ENCODE peak calls at places on chromosomes 16 and 17, in five cellular contexts. F is prostate gland, I is lower lobe of right lung, V is colonic mucosa, L is ovary. N is an unnamed sample.

GRCh38 chr16:50266337-50267091 is at the start of gene ADCY7:
- DNase-seq in L (peak), I (peak), V (peak), F (no peak), N (peak)

GRCh38 chr16:58225965-58226602 is 28.2 kb upstream of the CSNK2A2 start:
- DNase-seq in I (no peak), F (no peak), L (no peak), V (no peak), N (no peak)

GRCh38 chr17:61353211-61353610 is 46.4 kb upstream of the TBX2 start:
- DNase-seq in F (no peak), L (no peak), I (no peak), V (no peak), N (no peak)

GRCh38 chr17:66524848-66525247 is 222.4 kb downstream of the PRKCA start:
- DNase-seq in I (no peak), F (no peak), V (no peak), L (no peak), N (no peak)

GRCh38 chr16:77807-78443 is at the start of gene MPG:
- DNase-seq in V (peak), F (peak), I (peak), L (peak), N (peak)

GRCh38 chr16:30551781-30552180 is 6.4 kb downstream of the ZNF764 start:
- DNase-seq in I (peak), F (no peak), V (no peak), L (no peak), N (peak)

GRCh38 chr16:58306327-58306726 is 11.5 kb upstream of the PRSS54 start:
- DNase-seq in F (no peak), L (no peak), V (peak), I (no peak), N (peak)

GRCh38 chr17:30433514-30433913 is 43.7 kb upstream of the GOSR1 start:
- DNase-seq in V (no peak), F (no peak), L (no peak), I (no peak), N (no peak)

GRCh38 chr17:73311428-73311780 is 397 bp downstream of the CDC42EP4 start:
- DNase-seq in L (peak), F (no peak), I (peak), V (peak), N (no peak)

GRCh38 chr17:2337152-2337810 is at the start of gene SGSM2:
- DNase-seq in V (peak), I (peak), L (peak), F (peak), N (peak)

GRCh38 chr16:88437367-88437964 is 15.6 kb upstream of the ZFPM1 start:
- DNase-seq in V (peak), I (peak), F (no peak), L (peak), N (peak)

GRCh38 chr17:39138416-39139136 is 12.9 kb downstream of the PLXDC1 start:
- DNase-seq in I (no peak), V (no peak), F (no peak), L (no peak), N (no peak)

GRCh38 chr16:26177438-26177837 is 485.7 kb downstream of the HS3ST4 start:
- DNase-seq in F (no peak), L (no peak), V (no peak), I (no peak), N (no peak)

GRCh38 chr16:20073203-20074088 is at the start of gene GPR139:
- DNase-seq in L (no peak), V (no peak), I (no peak), F (no peak), N (no peak)

GRCh38 chr17:28338056-28338768 is 2.7 kb downstream of the TNFAIP1 start:
- DNase-seq in V (no peak), I (no peak), F (no peak), L (no peak), N (no peak)

GRCh38 chr17:80789356-80789902 is 202.2 kb upstream of the CHMP6 start:
- DNase-seq in F (no peak), L (no peak), V (no peak), I (no peak), N (no peak)

GRCh38 chr17:76370261-76370993 is 14.0 kb upstream of the SPHK1 start:
- DNase-seq in V (no peak), L (no peak), I (peak), F (peak), N (peak)

GRCh38 chr17:44642861-44643260 is 13.4 kb upstream of the MEIOC start:
- DNase-seq in L (no peak), V (no peak), F (no peak), I (no peak), N (no peak)

GRCh38 chr17:58911741-58912343 is 156.2 kb downstream of the PPM1E start:
- DNase-seq in V (no peak), F (no peak), L (no peak), I (no peak), N (no peak)

GRCh38 chr17:40022961-40023541 is 7.8 kb downstream of the CSF3 start:
- DNase-seq in I (peak), L (no peak), V (peak), F (peak), N (no peak)

GRCh38 chr16:12461201-12461600 is 342.5 kb downstream of the CPPED1 start:
- DNase-seq in L (no peak), V (no peak), I (no peak), F (no peak), N (no peak)

GRCh38 chr17:18270046-18270850 is 9.8 kb downstream of the MIEF2 start:
- DNase-seq in I (no peak), F (no peak), V (no peak), L (no peak), N (no peak)

GRCh38 chr17:77451894-77452852 is 311.4 kb downstream of the SEC14L1 start:
- DNase-seq in I (no peak), V (peak), F (peak), L (peak), N (no peak)

GRCh38 chr17:64964796-64965195 is 45.5 kb upstream of the LRRC37A3 start:
- DNase-seq in I (no peak), L (no peak), F (no peak), V (no peak), N (no peak)

GRCh38 chr17:19018600-19018950 is 14.0 kb upstream of the FAM83G start:
- DNase-seq in L (no peak), F (no peak), V (no peak), I (peak), N (no peak)

GRCh38 chr16:20904507-20905079 is 4.0 kb downstream of the LYRM1 start:
- DNase-seq in V (no peak), L (no peak), I (no peak), F (peak), N (no peak)

GRCh38 chr17:80318166-80318565 is 57.5 kb downstream of the RNF213 start:
- DNase-seq in F (no peak), V (no peak), L (no peak), I (no peak), N (peak)

GRCh38 chr17:82022310-82022980 is at the start of gene CENPX:
- DNase-seq in I (no peak), V (no peak), F (no peak), L (no peak), N (no peak)

DNA sequence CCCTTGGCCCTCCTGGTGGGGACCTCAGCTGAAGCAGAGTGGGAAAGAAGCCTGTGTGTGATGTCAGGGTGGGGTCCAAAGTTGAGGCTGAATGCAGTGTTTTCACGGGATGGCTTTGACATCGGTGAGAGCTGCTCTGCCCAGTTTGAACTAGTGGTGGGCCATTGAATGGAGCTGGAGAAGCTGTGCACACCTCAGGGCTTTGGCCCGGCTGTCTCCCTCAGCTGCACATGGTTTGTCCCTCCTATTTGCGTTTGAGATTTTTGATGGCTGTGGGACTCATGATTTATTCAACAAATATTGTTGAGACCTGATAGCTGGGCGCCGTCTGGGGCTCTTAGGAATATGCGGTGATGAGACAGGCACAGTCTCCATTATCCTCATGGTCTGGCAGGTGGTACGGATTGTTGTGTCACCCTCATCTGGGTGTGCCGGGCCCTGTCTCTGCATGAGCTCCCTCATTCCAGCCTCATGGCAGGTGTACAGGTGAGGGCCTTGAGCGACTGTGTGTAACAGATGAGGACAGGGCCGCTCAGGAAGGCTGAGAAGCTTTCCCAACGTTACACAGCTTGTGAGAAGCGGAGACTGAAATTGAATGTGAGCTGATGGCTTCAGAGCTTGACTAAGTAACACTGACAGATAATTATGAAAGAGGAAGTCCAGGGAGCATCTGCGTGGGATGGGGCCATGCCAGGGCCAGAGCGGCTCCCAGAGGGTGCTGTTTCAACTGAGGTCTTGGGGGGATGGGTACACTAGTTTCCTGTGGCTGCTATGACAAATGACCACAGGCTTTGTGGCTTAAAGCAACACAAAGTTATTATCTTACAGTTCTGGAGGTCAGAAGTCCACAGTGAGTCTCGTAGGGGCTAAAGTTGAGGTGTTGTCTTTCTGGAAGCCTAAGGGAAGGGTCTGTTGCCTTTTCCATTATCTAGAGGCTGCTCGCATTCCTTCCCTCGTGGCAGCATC is 36.5 kb downstream of the CMIP start:
- DNase-seq in I (peak), V (peak), L (no peak), F (no peak), N (peak)
- TF ChIP-seq CTCF in I (peak), V (no peak), L (no peak), F (no peak), N (no peak)

GRCh38 chr17:68456529-68457167 is 648 bp downstream of the WIPI1 start:
- DNase-seq in I (peak), L (peak), F (peak), V (peak), N (peak)

GRCh38 chr17:68453991-68454665 is 3.2 kb downstream of the WIPI1 start:
- DNase-seq in V (no peak), I (no peak), L (no peak), F (no peak), N (no peak)

GRCh38 chr17:68457168-68457538 is at the start of gene WIPI1:
- DNase-seq in L (peak), V (peak), I (peak), F (peak), N (no peak)

GRCh38 chr17:68457539-68458259 is 403 bp upstream of the WIPI1 start:
- DNase-seq in L (peak), I (peak), F (peak), V (peak), N (peak)

DNA sequence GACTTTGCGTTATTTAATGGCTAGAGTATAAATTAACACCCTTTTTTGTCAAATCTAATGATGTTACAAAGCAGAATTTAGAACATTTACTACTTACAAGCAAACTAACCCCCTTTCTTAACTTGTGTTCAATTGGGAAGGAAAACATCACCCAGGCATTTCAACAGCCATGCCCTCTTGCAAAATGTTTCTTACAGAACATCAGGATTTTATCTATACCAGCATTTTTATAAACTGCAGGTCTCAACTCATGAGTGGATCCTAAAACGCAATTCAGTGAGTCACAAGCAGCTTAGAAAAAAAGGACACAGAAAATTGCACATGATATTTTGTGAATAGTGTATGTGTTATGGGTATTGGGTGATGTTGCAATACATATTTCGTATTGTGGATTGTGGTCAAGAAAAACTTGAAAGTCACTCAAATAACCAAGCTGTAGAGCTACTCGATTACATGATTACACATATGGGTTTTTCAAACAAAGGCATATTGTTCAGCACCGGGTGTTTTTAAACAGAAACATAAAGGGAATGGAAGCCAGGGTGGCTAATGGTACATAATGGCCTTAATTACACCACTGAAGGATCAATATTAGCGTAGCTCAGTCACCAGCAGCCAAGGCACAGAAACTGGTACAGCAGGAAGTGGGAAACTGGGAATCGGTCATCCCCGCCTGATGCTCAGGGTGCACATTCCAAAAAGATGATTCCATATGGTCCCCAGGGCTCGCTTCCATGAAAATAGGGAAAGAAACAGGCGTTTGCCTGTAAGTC is 1.4 kb downstream of the WIPI1 start:
- DNase-seq in I (no peak), V (no peak), F (peak), L (no peak), N (no peak)
- H3K4me3 ChIP-seq in I (peak), V (peak), F (peak), L (peak), N (peak)

GRCh38 chr17:68822752-68823289 is 132.4 kb downstream of the ABCA8 start:
- DNase-seq in L (no peak), F (no peak), V (no peak), I (no peak), N (no peak)

GRCh38 chr17:68820476-68820824 is 134.7 kb downstream of the ABCA8 start:
- DNase-seq in V (no peak), F (no peak), L (no peak), I (no peak), N (no peak)

GRCh38 chr17:68821860-68822693 is 133.1 kb downstream of the ABCA8 start:
- DNase-seq in F (no peak), L (no peak), I (no peak), V (no peak), N (no peak)

GRCh38 chr17:68820825-68821481 is 134.2 kb downstream of the ABCA8 start:
- DNase-seq in F (no peak), I (no peak), L (no peak), V (no peak), N (no peak)

DNA sequence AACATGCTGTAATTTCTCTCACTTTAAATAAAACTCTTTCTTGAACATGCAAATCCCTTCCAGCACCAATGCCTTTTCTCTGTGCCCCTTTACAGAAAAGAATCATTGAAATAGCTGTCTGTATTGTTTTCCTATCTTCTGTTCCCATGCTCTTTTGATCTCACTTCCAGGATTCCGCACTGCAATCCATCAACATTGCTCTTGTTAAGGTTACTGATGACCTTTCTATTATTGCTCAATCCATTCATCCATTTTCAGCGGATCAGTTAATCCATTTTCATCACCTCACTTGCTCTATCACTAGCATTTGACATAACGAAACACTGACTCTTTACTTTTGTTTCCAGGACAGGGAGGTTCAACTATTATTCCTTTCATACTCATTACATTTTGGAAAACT is 130.5 kb downstream of the ABCA8 start:
- DNase-seq in L (no peak), V (no peak), I (no peak), F (no peak), N (no peak)
- TF ChIP-seq CTCF in L (no peak), V (no peak), I (no peak), F (no peak), N (no peak)

DNA sequence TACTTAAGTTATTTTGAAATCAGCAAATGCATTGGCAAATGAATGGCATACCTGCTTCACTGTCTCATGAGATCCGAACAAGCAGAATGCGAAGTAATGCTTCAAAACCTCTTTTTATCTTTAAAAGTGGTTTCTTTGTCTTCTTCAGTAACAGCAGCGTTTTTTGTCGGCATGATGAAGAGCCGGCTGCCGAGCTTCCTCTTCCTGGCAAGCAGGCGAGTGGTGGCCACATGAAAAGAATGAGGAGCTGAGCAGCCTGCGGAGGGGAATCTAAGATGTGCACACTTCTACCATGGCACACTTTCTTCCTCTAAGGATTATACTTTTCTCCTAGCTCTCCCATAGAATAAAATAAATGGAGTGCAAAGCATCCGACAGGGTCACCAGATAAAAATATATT is 42.4 kb upstream of the AKTIP start:
- DNase-seq in V (no peak), F (no peak), L (no peak), I (no peak), N (no peak)
- H3K4me3 ChIP-seq in V (no peak), F (no peak), L (no peak), I (no peak), N (no peak)

DNA sequence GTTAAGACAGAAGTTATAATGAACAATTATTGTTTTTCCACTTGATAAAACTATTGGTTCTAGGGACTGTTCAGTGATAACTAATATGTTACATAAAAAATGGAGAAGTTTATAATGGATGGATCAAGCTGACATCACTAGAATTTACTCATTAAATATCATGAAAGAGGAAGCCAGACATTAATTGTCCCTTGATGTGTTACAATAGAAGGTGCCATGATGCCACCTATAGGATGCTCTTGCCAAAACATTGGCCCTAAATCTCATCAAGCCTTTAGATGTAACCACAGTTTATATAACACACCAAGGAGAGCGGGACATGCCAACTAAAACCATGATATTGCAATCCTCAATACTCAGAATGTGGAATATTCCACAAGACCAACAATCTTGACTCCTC is 147.9 kb upstream of the MON1B start:
- DNase-seq in I (no peak), F (no peak), V (no peak), L (no peak), N (no peak)
- TF ChIP-seq CTCF in I (no peak), F (no peak), V (no peak), L (no peak), N (no peak)

GRCh38 chr17:42684033-42684625 is 1.8 kb downstream of the CNTNAP1 start:
- DNase-seq in V (no peak), I (no peak), L (no peak), F (peak), N (no peak)
- H3K4me3 ChIP-seq in V (peak), I (peak), L (peak), F (peak), N (no peak)

DNA sequence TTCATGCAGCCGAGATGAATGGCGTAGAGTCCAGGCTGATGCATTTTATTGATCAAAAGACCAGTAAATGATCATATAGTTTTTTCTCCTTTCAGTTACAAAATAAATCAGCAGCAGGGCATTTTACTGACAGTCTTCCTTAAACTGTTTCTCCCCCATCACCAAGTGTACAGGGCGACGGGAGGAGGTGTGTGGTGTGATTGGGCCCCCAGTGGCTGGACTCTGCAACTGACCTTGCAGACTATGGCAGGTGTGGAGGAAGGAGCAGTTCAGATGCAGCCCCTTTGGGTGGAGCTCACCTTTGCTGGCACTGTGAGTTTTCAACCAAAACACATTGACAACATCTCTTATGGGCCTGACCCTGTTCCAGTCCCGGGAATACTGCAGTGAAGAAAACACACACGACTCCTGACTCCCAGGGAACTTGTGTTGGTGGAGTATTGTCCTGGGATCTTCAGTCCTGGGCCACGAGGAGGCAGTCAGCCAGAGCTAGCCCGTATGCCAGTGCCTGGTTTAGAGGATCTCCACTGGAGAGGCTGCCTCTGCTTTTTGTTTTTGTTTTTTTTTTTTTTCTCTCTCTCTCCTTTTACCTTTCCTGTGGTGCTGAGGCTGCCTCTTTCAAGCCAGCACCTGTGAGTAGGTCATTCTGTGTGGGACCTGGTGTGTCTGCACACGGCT is 29.8 kb downstream of the KIAA0513 start:
- DNase-seq in F (no peak), L (no peak), I (no peak), V (no peak), N (no peak)
- TF ChIP-seq CTCF in F (no peak), L (no peak), I (peak), V (peak), N (no peak)

DNA sequence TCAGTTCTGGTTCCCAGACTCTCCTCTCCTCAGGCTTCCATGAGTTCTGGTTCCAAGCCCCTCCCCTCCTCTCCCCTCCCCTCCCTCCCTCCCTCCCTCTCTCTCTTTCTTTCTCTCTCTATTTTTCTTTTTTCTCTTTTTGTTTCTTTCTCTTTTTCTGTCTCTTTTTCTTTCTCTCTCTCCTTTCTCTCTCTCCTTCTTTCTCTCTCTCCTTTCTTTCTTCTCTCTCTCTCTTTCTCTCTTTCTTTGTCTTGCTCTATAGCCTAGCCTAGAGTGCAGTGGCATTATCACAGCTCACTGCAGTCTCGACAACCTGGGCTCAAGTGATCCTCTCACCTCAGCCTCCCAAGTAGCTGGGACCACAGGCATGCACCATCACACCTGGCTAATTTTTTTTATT is 796 bp upstream of the CES3 start:
- DNase-seq in F (no peak), I (no peak), V (no peak), L (no peak), N (no peak)
- H3K4me3 ChIP-seq in F (no peak), I (no peak), V (no peak), L (no peak), N (no peak)

N was measured in Peyer's patch.